ENCODE peak calls at places on chromosomes 2 and 18, in nine cellular contexts. W is aorta; C is NCI-H2081; Z is RCC 7860; G is H9; M is GM10248; E is HT1080; A is natural killer cell treated with Interleukin-12 subunit alpha and Interleukin-12 subunit beta and Interleukin-15 and Interleukin-18, amount 100 ng/mL, for 72 hours; B is posterior vena cava. X is an unnamed sample.

GRCh38 chr2:216830346-216830745 is 29.5 kb downstream of the TNP1 start:
- DNase-seq in G (no peak), B (no peak), A (no peak), Z (no peak), W (no peak), M (no peak), C (no peak), E (no peak), X (no peak)

GRCh38 chr2:43592443-43592842 is 3.4 kb downstream of the THADA start:
- DNase-seq in C (no peak), Z (no peak), B (no peak), A (no peak), G (no peak), E (no peak), W (no peak), M (no peak), X (no peak)

GRCh38 chr2:27606611-27607010 is 22.2 kb downstream of the CCDC121 start:
- DNase-seq in E (no peak), G (no peak), C (no peak), M (no peak), W (no peak), B (no peak), Z (no peak), A (no peak), X (no peak)

GRCh38 chr2:238996331-238997136 is 148.6 kb downstream of the TWIST2 start:
- DNase-seq in G (no peak), A (no peak), C (no peak), B (no peak), Z (no peak), M (no peak), E (no peak), W (peak), X (no peak)

GRCh38 chr2:8090748-8091700 is 590.8 kb upstream of the ID2 start:
- DNase-seq in G (no peak), A (peak), M (no peak), E (peak), W (peak), B (peak), Z (peak), C (no peak), X (peak)

GRCh38 chr2:152513681-152514080 is 178.7 kb downstream of the FMNL2 start:
- DNase-seq in W (no peak), C (no peak), E (peak), G (no peak), M (no peak), B (peak), Z (peak), A (no peak), X (no peak)

GRCh38 chr2:72893594-72894319 is 6.5 kb downstream of the SPR start:
- DNase-seq in B (peak), C (peak), G (peak), E (peak), M (peak), W (peak), Z (peak), A (no peak), X (peak)

GRCh38 chr2:240236217-240237111 is 96.0 kb upstream of the OTOS start:
- DNase-seq in Z (no peak), W (peak), A (peak), G (peak), E (no peak), C (no peak), B (peak), M (no peak), X (peak)

GRCh38 chr2:20609349-20609994 is 41.4 kb downstream of the HS1BP3 start:
- DNase-seq in W (peak), M (no peak), E (no peak), C (peak), G (no peak), Z (no peak), B (peak), A (no peak), X (peak)

GRCh38 chr18:48767090-48767670 is 183.6 kb downstream of the SMAD7 start:
- DNase-seq in W (no peak), A (no peak), G (no peak), B (no peak), C (no peak), M (no peak), E (no peak), Z (no peak), X (no peak)

GRCh38 chr2:149167941-149168340 is 129.4 kb downstream of the LYPD6B start:
- DNase-seq in A (no peak), Z (no peak), M (no peak), G (no peak), W (no peak), E (peak), B (no peak), C (no peak), X (no peak)

GRCh38 chr2:181586569-181587076 is 70.3 kb downstream of the CERKL start:
- DNase-seq in M (peak), C (peak), E (no peak), Z (peak), G (no peak), B (no peak), A (no peak), W (no peak), X (peak)

GRCh38 chr18:50508228-50508627 is 51.7 kb upstream of the MAPK4 start:
- DNase-seq in B (no peak), Z (no peak), W (no peak), G (no peak), A (no peak), E (no peak), M (no peak), C (no peak), X (no peak)

GRCh38 chr2:235901243-235901642 is 266.9 kb downstream of the GBX2 start:
- DNase-seq in M (no peak), Z (no peak), C (no peak), W (no peak), E (no peak), A (no peak), B (no peak), G (no peak), X (no peak)

GRCh38 chr18:48840491-48840877 is 110.3 kb downstream of the SMAD7 start:
- DNase-seq in M (no peak), B (peak), Z (no peak), W (peak), G (no peak), E (no peak), C (no peak), A (no peak), X (peak)

GRCh38 chr2:189441709-189442074 is 418 bp downstream of the WDR75 start:
- DNase-seq in A (no peak), G (no peak), C (no peak), M (no peak), B (no peak), E (no peak), Z (no peak), W (no peak), X (no peak)

GRCh38 chr2:224101820-224102630 is 62.9 kb upstream of the SERPINE2 start:
- DNase-seq in E (peak), A (no peak), G (no peak), C (no peak), B (no peak), M (no peak), Z (no peak), W (no peak), X (no peak)

GRCh38 chr2:217899231-217900009 is 103.4 kb downstream of the TNS1 start:
- DNase-seq in W (peak), M (peak), C (no peak), G (peak), A (no peak), E (peak), Z (peak), B (peak), X (peak)

GRCh38 chr2:189217546-189217945 is 38.0 kb upstream of the COL5A2 start:
- DNase-seq in M (no peak), A (no peak), C (no peak), Z (no peak), B (no peak), G (peak), W (peak), E (no peak), X (peak)

GRCh38 chr2:31513553-31513952 is 67.2 kb downstream of the SRD5A2 start:
- DNase-seq in W (no peak), G (no peak), Z (no peak), B (no peak), M (no peak), A (no peak), C (no peak), E (no peak), X (no peak)

GRCh38 chr18:54558609-54559585 is 32.1 kb upstream of the DYNAP start:
- DNase-seq in C (no peak), Z (no peak), G (no peak), B (no peak), M (peak), E (peak), A (no peak), W (no peak), X (peak)

GRCh38 chr2:204796581-204796980 is 251.3 kb downstream of the PARD3B start:
- DNase-seq in G (no peak), B (no peak), C (no peak), Z (no peak), E (no peak), A (no peak), M (peak), W (no peak), X (no peak)